ENCODE peak calls at places on chromosomes 11 and 22, in five cellular contexts. F is iPS DF 6.9; Q is neural crest cell; I is mesendoderm; V is CD8-positive, alpha-beta T cell. K is an unnamed sample.

GRCh38 chr11:46437106-46437689 is 45.6 kb upstream of the CHRM4 start:
- DNase-seq in F (no peak), Q (no peak), I (no peak), V (no peak), K (no peak)

GRCh38 chr22:21726650-21727049 is 8.9 kb downstream of the YPEL1 start:
- DNase-seq in F (peak; percentile 39), Q (peak; percentile 31), I (peak; percentile 90), V (peak; percentile 43), K (peak; percentile 62)

GRCh38 chr22:30882181-30882771 is 86.3 kb downstream of the MORC2 start:
- DNase-seq in F (no peak), Q (no peak), I (peak; percentile 13), V (no peak), K (no peak)

GRCh38 chr11:29135504-29135903 is 881.3 kb downstream of the KCNA4 start:
- DNase-seq in F (no peak), Q (no peak), I (no peak), V (no peak), K (no peak)

GRCh38 chr11:6476571-6476970 is 2.8 kb upstream of the TRIM3 start:
- DNase-seq in F (no peak), Q (no peak), I (no peak), V (no peak), K (no peak)

GRCh38 chr22:24969588-24970301 is 17.2 kb downstream of the KIAA1671 start:
- DNase-seq in F (no peak), Q (no peak), I (peak; percentile 89), V (no peak), K (no peak)

GRCh38 chr11:10457901-10458300 is 2.8 kb downstream of the AMPD3 start:
- DNase-seq in F (no peak), Q (no peak), I (no peak), V (no peak), K (no peak)

GRCh38 chr11:72787262-72788104 is 6.4 kb downstream of the STARD10 start:
- DNase-seq in F (peak; percentile 57), Q (no peak), I (peak; percentile 96), V (no peak), K (no peak)

GRCh38 chr11:10450451-10451398 is 4.3 kb upstream of the AMPD3 start:
- DNase-seq in F (peak; percentile 64), Q (peak; percentile 33), I (peak; percentile 90), V (peak; percentile 53), K (no peak)

GRCh38 chr11:128776434-128777284 is 82.8 kb downstream of the FLI1 start:
- DNase-seq in F (peak; percentile 35), Q (peak; percentile 70), I (peak; percentile 86), V (peak; percentile 27), K (peak; percentile 25)

GRCh38 chr11:46367244-46367915 is 14.1 kb upstream of the MDK start:
- DNase-seq in F (no peak), Q (peak; percentile 80), I (no peak), V (peak; percentile 81), K (peak; percentile 89)

GRCh38 chr11:74141908-74142307 is 28.9 kb downstream of the C2CD3 start:
- DNase-seq in F (no peak), Q (no peak), I (no peak), V (no peak), K (no peak)

GRCh38 chr22:48752451-48753380 is 1075.0 kb downstream of the BRD1 start:
- DNase-seq in F (no peak), Q (no peak), I (no peak), V (no peak), K (no peak)

GRCh38 chr11:79253280-79253679 is 187.6 kb downstream of the TENM4 start:
- DNase-seq in F (no peak), Q (no peak), I (no peak), V (no peak), K (no peak)

GRCh38 chr11:8523396-8523795 is 70.6 kb downstream of the STK33 start:
- DNase-seq in F (no peak), Q (no peak), I (no peak), V (no peak), K (no peak)

GRCh38 chr22:45842141-45842831 is 134.7 kb downstream of the WNT7B start:
- DNase-seq in F (no peak), Q (no peak), I (no peak), V (no peak), K (no peak)

GRCh38 chr22:37546436-37547248 is 13.6 kb upstream of the CDC42EP1 start:
- DNase-seq in F (no peak), Q (no peak), I (peak; percentile 92), V (no peak), K (peak; percentile 71)

GRCh38 chr22:30219049-30219448 is 27.5 kb downstream of the LIF start:
- DNase-seq in F (no peak), Q (no peak), I (no peak), V (no peak), K (no peak)

GRCh38 chr11:85029964-85030363 is 597.2 kb downstream of the DLG2 start:
- DNase-seq in F (no peak), Q (no peak), I (no peak), V (no peak), K (peak; percentile 53)

GRCh38 chr11:95849087-95849825 is 59.0 kb downstream of the CEP57 start:
- DNase-seq in F (peak; percentile 18), Q (peak; percentile 15), I (peak; percentile 65), V (peak; percentile 17), K (peak; percentile 35)

GRCh38 chr11:78798567-78799170 is 224.0 kb upstream of the NARS2 start:
- DNase-seq in F (no peak), Q (peak; percentile 81), I (peak; percentile 79), V (no peak), K (peak; percentile 37)

GRCh38 chr11:19817265-19817851 is 104.7 kb downstream of the NAV2 start:
- DNase-seq in F (peak; percentile 73), Q (no peak), I (peak; percentile 83), V (no peak), K (no peak)